ENCODE peak calls at places on chromosomes 16 and 17, in five cellular contexts. M is activated CD4-positive, alpha-beta T cell treated with anti-CD3 and anti-CD28 coated beads, Interleukin-2, amount 50 U/mL, for 1 hour; W is NCI-H1092 treated with DMSO at 0.1 percent for 48 hours; C is retina; O is anterior cingulate cortex. N is an unnamed sample.

GRCh38 chr17:19331134-19331533 is 31.4 kb downstream of the B9D1 start:
- DNase-seq in M (no peak), W (no peak), C (no peak), O (no peak), N (no peak)

GRCh38 chr17:39051001-39051605 is 83.9 kb upstream of the FBXO47 start:
- DNase-seq in M (no peak), W (no peak), C (no peak), O (no peak), N (no peak)

GRCh38 chr16:27879601-27880247 is 183.8 kb downstream of the GSG1L start:
- DNase-seq in M (no peak), W (no peak), C (no peak), O (no peak), N (no peak)

GRCh38 chr17:72411124-72411563 is 290.3 kb downstream of the SOX9 start:
- DNase-seq in M (no peak), W (no peak), C (no peak), O (no peak), N (no peak)

GRCh38 chr16:71769222-71769621 is 39.4 kb downstream of the AP1G1 start:
- DNase-seq in M (no peak), W (no peak), C (no peak), O (no peak), N (no peak)

GRCh38 chr16:86344586-86344871 is 165.8 kb upstream of the FOXF1 start:
- DNase-seq in M (no peak), W (no peak), C (no peak), O (no peak), N (no peak)

GRCh38 chr17:41367426-41368075 is 2.1 kb downstream of the KRT33B start:
- DNase-seq in M (no peak), W (no peak), C (no peak), O (no peak), N (no peak)

GRCh38 chr16:1464894-1465566 is 9.8 kb downstream of the CLCN7 start:
- DNase-seq in M (no peak), W (no peak), C (no peak), O (no peak), N (no peak)

GRCh38 chr17:18256776-18257175 is 1.8 kb downstream of the FLII start:
- DNase-seq in M (no peak), W (no peak), C (no peak), O (no peak), N (no peak)

GRCh38 chr17:62653831-62654829 is 26.7 kb downstream of the MRC2 start:
- DNase-seq in M (no peak), W (no peak), C (peak), O (no peak), N (no peak)

GRCh38 chr16:57721765-57722499 is 13.6 kb upstream of the KATNB1 start:
- DNase-seq in M (no peak), W (no peak), C (no peak), O (no peak), N (no peak)

GRCh38 chr17:56171186-56171959 is 18.1 kb downstream of the ANKFN1 start:
- DNase-seq in M (no peak), W (no peak), C (no peak), O (no peak), N (no peak)

GRCh38 chr17:33934696-33935095 is 320.4 kb upstream of the CCL2 start:
- DNase-seq in M (no peak), W (no peak), C (no peak), O (no peak), N (no peak)

GRCh38 chr16:22763655-22764054 is 50.3 kb upstream of the HS3ST2 start:
- DNase-seq in M (no peak), W (no peak), C (peak), O (no peak), N (no peak)

GRCh38 chr16:48317614-48318013 is 67.6 kb downstream of the SIAH1 start:
- DNase-seq in M (no peak), W (no peak), C (no peak), O (no peak), N (no peak)

GRCh38 chr17:64007838-64008282 is 9.7 kb downstream of the PRR29 start:
- DNase-seq in M (no peak), W (no peak), C (no peak), O (no peak), N (no peak)

GRCh38 chr16:17744903-17745581 is 274.3 kb upstream of the XYLT1 start:
- DNase-seq in M (no peak), W (no peak), C (peak), O (no peak), N (no peak)

GRCh38 chr16:82653550-82654511 is 27.1 kb downstream of the CDH13 start:
- DNase-seq in M (peak), W (no peak), C (no peak), O (no peak), N (no peak)

GRCh38 chr16:84700518-84701277 is 898 bp downstream of the USP10 start:
- DNase-seq in M (peak), W (no peak), C (peak), O (no peak), N (no peak)

GRCh38 chr16:1706386-1707192 is 594 bp downstream of the MAPK8IP3 start:
- DNase-seq in M (peak), W (no peak), C (no peak), O (no peak), N (no peak)